ENCODE peak calls at places on chromosomes 4 and X, in six cellular contexts. U is activated CD4-positive, alpha-beta T cell treated with anti-CD3 and anti-CD28 coated beads, Interleukin-2, amount 10 ng/mL, durations not matched to agents 7 days and 5 days; E is coronary artery; V is left cardiac atrium; Y is non-pigmented ciliary epithelial cell; Z is neural crest cell. L is an unnamed sample.

GRCh38 chrX:39652336-39652735 is 445.4 kb downstream of the BCOR start:
- DNase-seq in Z (no peak), V (peak), E (no peak), U (peak), Y (no peak), L (no peak)

GRCh38 chr4:7190668-7191545 is 1.4 kb upstream of the SORCS2 start:
- DNase-seq in U (no peak), Z (no peak), V (no peak), Y (no peak), E (peak), L (no peak)

GRCh38 chr4:22190855-22191254 is 242.3 kb upstream of the KCNIP4 start:
- DNase-seq in E (no peak), Z (no peak), U (no peak), V (no peak), Y (peak), L (no peak)

GRCh38 chrX:13082286-13083065 is 38.1 kb upstream of the FAM9C start:
- DNase-seq in E (no peak), Y (no peak), Z (no peak), U (peak), V (no peak), L (no peak)

GRCh38 chrX:115233497-115234219 is at the start of gene LRCH2:
- DNase-seq in Z (peak), Y (no peak), V (peak), E (no peak), U (no peak), L (peak)

GRCh38 chr4:110245567-110245966 is 47.2 kb upstream of the ELOVL6 start:
- DNase-seq in Z (no peak), Y (peak), V (no peak), E (no peak), U (no peak), L (no peak)

GRCh38 chr4:140187316-140187695 is 33.3 kb upstream of the MAML3 start:
- DNase-seq in Z (no peak), Y (no peak), E (no peak), V (no peak), U (no peak), L (no peak)

GRCh38 chr4:122100508-122100907 is 51.6 kb upstream of the BLTP1 start:
- DNase-seq in V (no peak), Z (no peak), U (no peak), Y (no peak), E (no peak), L (no peak)

GRCh38 chr4:177660223-177660622 is 218.0 kb upstream of the AGA start:
- DNase-seq in V (no peak), Z (no peak), Y (no peak), U (no peak), E (no peak), L (no peak)

GRCh38 chr4:131002132-131002531 is 1906.2 kb downstream of the C4orf33 start:
- DNase-seq in U (no peak), Z (no peak), V (no peak), E (no peak), Y (no peak), L (no peak)

GRCh38 chr4:108861339-108861738 is 98.5 kb upstream of the ETNPPL start:
- DNase-seq in Z (no peak), V (no peak), E (no peak), Y (no peak), U (peak), L (no peak)

GRCh38 chrX:132292753-132293152 is 73.5 kb upstream of the RAP2C start:
- DNase-seq in V (no peak), Y (peak), Z (peak), U (peak), E (no peak), L (no peak)

GRCh38 chr4:17577660-17578481 is 873 bp downstream of the LAP3 start:
- DNase-seq in V (peak), U (peak), Z (no peak), Y (no peak), E (no peak), L (peak)

GRCh38 chr4:79588679-79589078 is 180.7 kb upstream of the GK2 start:
- DNase-seq in Y (no peak), U (no peak), E (no peak), V (no peak), Z (no peak), L (no peak)

GRCh38 chrX:45771560-45772340 is 571.1 kb upstream of the DIPK2B start:
- DNase-seq in V (no peak), Z (no peak), U (peak), E (no peak), Y (no peak), L (no peak)

L was measured in midbrain.